ENCODE peak calls at places on chromosomes 4 and X, in seven cellular contexts. E, U, X, N, H, Y and T are unnamed samples.
A peak's percentile ranks its signal among the peaks of the same experiment; 100 is the strongest.

GRCh38 chr4:2186133-2186864 is 55.6 kb downstream of the HAUS3 start:
- DNase-seq in E (no peak), U (no peak), X (peak; percentile 30), N (peak; percentile 29), H (peak; percentile 22), Y (no peak), T (peak; percentile 24)

GRCh38 chr4:2489841-2490552 is 21.1 kb downstream of the RNF4 start:
- DNase-seq in E (no peak), U (no peak), X (peak; percentile 42), N (peak; percentile 65), H (no peak), Y (no peak), T (no peak)

GRCh38 chr4:6337331-6337935 is 67.8 kb downstream of the WFS1 start:
- DNase-seq in E (no peak), U (no peak), X (no peak), N (no peak), H (no peak), Y (no peak), T (no peak)

GRCh38 chrX:19666950-19667349 is 151.6 kb upstream of the MAP3K15 start:
- DNase-seq in E (no peak), U (no peak), X (no peak), N (no peak), H (no peak), Y (no peak), T (no peak)

GRCh38 chr4:75909331-75909844 is 7.1 kb upstream of the PPEF2 start:
- DNase-seq in E (no peak), U (no peak), X (no peak), N (no peak), H (no peak), Y (no peak), T (no peak)

GRCh38 chr4:6205973-6206372 is 5.6 kb upstream of the JAKMIP1 start:
- DNase-seq in E (no peak), U (no peak), X (no peak), N (no peak), H (no peak), Y (no peak), T (no peak)

GRCh38 chr4:73439991-73440390 is 4.0 kb downstream of the AFP start:
- DNase-seq in E (no peak), U (no peak), X (no peak), N (no peak), H (no peak), Y (no peak), T (no peak)

GRCh38 chrX:154348114-154348531 is 26.3 kb downstream of the FLNA start:
- DNase-seq in E (peak; percentile 30), U (no peak), X (no peak), N (peak; percentile 34), H (peak; percentile 20), Y (no peak), T (no peak)

GRCh38 chrX:31038585-31039326 is 33.1 kb downstream of the FTHL17 start:
- DNase-seq in E (peak; percentile 14), U (no peak), X (peak; percentile 36), N (peak; percentile 38), H (peak; percentile 6), Y (peak; percentile 10), T (peak; percentile 63)

GRCh38 chrX:30275498-30275897 is 28.6 kb downstream of the MAGEB1 start:
- DNase-seq in E (no peak), U (no peak), X (peak; percentile 20), N (peak; percentile 55), H (peak; percentile 29), Y (no peak), T (peak; percentile 38)

GRCh38 chr4:106541253-106541652 is 172.7 kb upstream of the GIMD1 start:
- DNase-seq in E (no peak), U (no peak), X (peak; percentile 74), N (peak; percentile 74), H (no peak), Y (no peak), T (no peak)

GRCh38 chr4:104591505-104591904 is 96.8 kb upstream of the CXXC4 start:
- DNase-seq in E (no peak), U (no peak), X (no peak), N (no peak), H (no peak), Y (no peak), T (peak; percentile 31)

GRCh38 chr4:10061650-10062415 is 40.5 kb upstream of the SLC2A9 start:
- DNase-seq in E (no peak), U (no peak), X (peak; percentile 62), N (no peak), H (no peak), Y (no peak), T (no peak)

GRCh38 chr4:182478475-182478874 is 235.3 kb downstream of the TENM3 start:
- DNase-seq in E (no peak), U (no peak), X (peak; percentile 42), N (peak; percentile 60), H (peak; percentile 69), Y (peak; percentile 13), T (peak; percentile 75)

GRCh38 chr4:47785196-47785595 is 52.7 kb downstream of the CORIN start:
- DNase-seq in E (no peak), U (no peak), X (no peak), N (no peak), H (no peak), Y (no peak), T (no peak)

GRCh38 chr4:44927361-44928061 is 201.2 kb upstream of the GNPDA2 start:
- DNase-seq in E (no peak), U (no peak), X (peak; percentile 19), N (peak; percentile 22), H (peak; percentile 57), Y (peak; percentile 14), T (peak; percentile 53)

GRCh38 chr4:121822796-121823504 is 733 bp downstream of the CCNA2 start:
- DNase-seq in E (peak; percentile 22), U (peak; percentile 10), X (peak; percentile 37), N (peak; percentile 11), H (peak; percentile 27), Y (peak; percentile 58), T (peak; percentile 75)

GRCh38 chr4:98748609-98749008 is 90.2 kb upstream of the TSPAN5 start:
- DNase-seq in E (no peak), U (no peak), X (no peak), N (no peak), H (no peak), Y (no peak), T (no peak)

GRCh38 chrX:45992402-45993123 is 552.7 kb downstream of the ZNF674 start:
- DNase-seq in E (no peak), U (no peak), X (no peak), N (no peak), H (no peak), Y (no peak), T (no peak)

GRCh38 chrX:54386314-54386713 is 28.5 kb upstream of the WNK3 start:
- DNase-seq in E (no peak), U (no peak), X (peak; percentile 49), N (no peak), H (no peak), Y (no peak), T (no peak)

GRCh38 chr4:125085-125820 is 952 bp downstream of the ZNF718 start:
- DNase-seq in E (peak; percentile 26), U (peak; percentile 17), X (peak; percentile 65), N (peak; percentile 7), H (no peak), Y (peak; percentile 33), T (peak; percentile 52)

GRCh38 chrX:119942831-119943184 is 743 bp downstream of the NKAP start:
- DNase-seq in E (no peak), U (no peak), X (peak; percentile 10), N (no peak), H (no peak), Y (no peak), T (no peak)

GRCh38 chr4:173367285-173367684 is 3.5 kb upstream of the SAP30 start:
- DNase-seq in E (no peak), U (no peak), X (peak; percentile 42), N (peak; percentile 37), H (peak; percentile 23), Y (no peak), T (peak; percentile 13)

GRCh38 chrX:34884693-34885277 is 57.8 kb upstream of the FAM47B start:
- DNase-seq in E (no peak), U (no peak), X (peak; percentile 88), N (peak; percentile 84), H (peak; percentile 46), Y (no peak), T (peak; percentile 58)

GRCh38 chrX:114774691-114775090 is 190.8 kb downstream of the HTR2C start:
- DNase-seq in E (no peak), U (no peak), X (peak; percentile 5), N (peak; percentile 1), H (no peak), Y (no peak), T (peak; percentile 1)

GRCh38 chrX:37348237-37349130 is 680 bp upstream of the PRRG1 start:
- DNase-seq in E (no peak), U (no peak), X (peak; percentile 75), N (no peak), H (peak; percentile 44), Y (no peak), T (no peak)

GRCh38 chr4:83591730-83592129 is 55.8 kb downstream of the GPAT3 start:
- DNase-seq in E (no peak), U (no peak), X (no peak), N (no peak), H (no peak), Y (no peak), T (no peak)

GRCh38 chr4:64584981-64585557 is 175.8 kb upstream of the TECRL start:
- DNase-seq in E (peak; percentile 11), U (no peak), X (peak; percentile 24), N (peak; percentile 26), H (peak; percentile 50), Y (peak; percentile 50), T (peak; percentile 49)

GRCh38 chr4:44145868-44146267 is 302.7 kb downstream of the KCTD8 start:
- DNase-seq in E (no peak), U (no peak), X (peak; percentile 48), N (no peak), H (no peak), Y (no peak), T (no peak)

GRCh38 chr4:184039963-184040383 is 134.9 kb downstream of the STOX2 start:
- DNase-seq in E (peak; percentile 20), U (no peak), X (no peak), N (no peak), H (no peak), Y (no peak), T (no peak)

GRCh38 chrX:110167952-110168451 is 149.9 kb downstream of the AMMECR1 start:
- DNase-seq in E (no peak), U (peak; percentile 59), X (no peak), N (no peak), H (peak; percentile 43), Y (peak; percentile 75), T (peak; percentile 61)

GRCh38 chrX:122440832-122441231 is 743.2 kb upstream of the GRIA3 start:
- DNase-seq in E (no peak), U (no peak), X (no peak), N (no peak), H (no peak), Y (no peak), T (no peak)